ENCODE peak calls at places on chromosomes 2 and 18, in four cellular contexts. I is CD4-positive, alpha-beta T cell; D is foreskin fibroblast; M is endothelial cell. K is an unnamed sample.

GRCh38 chr2:226256709-226257401 is 542.8 kb downstream of the IRS1 start:
- DNase-seq in I (no peak), D (no peak), M (no peak), K (no peak)

GRCh38 chr2:171253900-171254447 is 93.3 kb upstream of the TLK1 start:
- DNase-seq in I (no peak), D (no peak), M (no peak), K (no peak)

GRCh38 chr2:33810046-33810835 is 211.1 kb upstream of the FAM98A start:
- DNase-seq in I (no peak), D (no peak), M (no peak), K (no peak)

GRCh38 chr18:45974088-45974536 is 7.0 kb upstream of the EPG5 start:
- DNase-seq in I (peak), D (peak), M (peak), K (peak)

GRCh38 chr2:166803314-166803986 is 84.8 kb upstream of the XIRP2 start:
- DNase-seq in I (no peak), D (no peak), M (no peak), K (no peak)

GRCh38 chr2:72293620-72294019 is 146.0 kb upstream of the CYP26B1 start:
- DNase-seq in I (no peak), D (peak), M (no peak), K (no peak)

GRCh38 chr18:8696749-8697211 is 8.6 kb upstream of the MTCL1 start:
- DNase-seq in I (peak), D (peak), M (peak), K (peak)

GRCh38 chr18:37341473-37342086 is 224.0 kb downstream of the CELF4 start:
- DNase-seq in I (no peak), D (no peak), M (no peak), K (no peak)

GRCh38 chr2:159755788-159756187 is 42.2 kb downstream of the CD302 start:
- DNase-seq in I (no peak), D (peak), M (no peak), K (no peak)

GRCh38 chr2:53827398-53828175 is 32.2 kb downstream of the GPR75 start:
- DNase-seq in I (no peak), D (no peak), M (no peak), K (no peak)

GRCh38 chr2:216070195-216070594 is 11.4 kb downstream of the PECR start:
- DNase-seq in I (no peak), D (no peak), M (no peak), K (no peak)

GRCh38 chr18:6406075-6406909 is 8.4 kb downstream of the L3MBTL4 start:
- DNase-seq in I (no peak), D (peak), M (no peak), K (no peak)

GRCh38 chr2:160227252-160227651 is 27.2 kb upstream of the ITGB6 start:
- DNase-seq in I (no peak), D (peak), M (no peak), K (no peak)

GRCh38 chr18:58235001-58235436 is 191.0 kb downstream of the NEDD4L start:
- DNase-seq in I (no peak), D (no peak), M (no peak), K (no peak)

GRCh38 chr2:179274749-179275148 is 10.1 kb upstream of the SESTD1 start:
- DNase-seq in I (no peak), D (no peak), M (no peak), K (no peak)

GRCh38 chr18:11366410-11366809 is 217.0 kb upstream of the PIEZO2 start:
- DNase-seq in I (no peak), D (peak), M (no peak), K (no peak)

GRCh38 chr18:52617931-52618330 is 277.9 kb downstream of the DCC start:
- DNase-seq in I (no peak), D (peak), M (no peak), K (no peak)

GRCh38 chr2:18991177-18992168 is 366.9 kb downstream of the OSR1 start:
- DNase-seq in I (no peak), D (peak), M (no peak), K (no peak)

GRCh38 chr2:10417551-10418335 is 30.4 kb downstream of the ODC1 start:
- DNase-seq in I (no peak), D (no peak), M (no peak), K (no peak)

GRCh38 chr2:46481541-46482193 is 2.3 kb downstream of the TMEM247 start:
- DNase-seq in I (no peak), D (peak), M (no peak), K (no peak)

GRCh38 chr18:14920976-14921375 is 173.0 kb downstream of the ANKRD30B start:
- DNase-seq in I (no peak), D (no peak), M (no peak), K (no peak)

GRCh38 chr2:52510432-52510831 is 1257.2 kb upstream of the CHAC2 start:
- DNase-seq in I (no peak), D (no peak), M (no peak), K (no peak)

GRCh38 chr18:60372598-60372997 is at the start of gene MC4R:
- DNase-seq in I (no peak), D (peak), M (no peak), K (no peak)

GRCh38 chr2:59041139-59041538 is 800.0 kb upstream of the FANCL start:
- DNase-seq in I (no peak), D (no peak), M (no peak), K (no peak)

GRCh38 chr2:226427538-226428307 is 371.9 kb downstream of the IRS1 start:
- DNase-seq in I (no peak), D (peak), M (no peak), K (no peak)

GRCh38 chr2:216287251-216287650 is 85.0 kb downstream of the MARCHF4 start:
- DNase-seq in I (no peak), D (no peak), M (no peak), K (no peak)

GRCh38 chr2:172375247-172375646 is 52.1 kb upstream of the ITGA6 start:
- DNase-seq in I (no peak), D (no peak), M (no peak), K (no peak)

GRCh38 chr2:172374318-172375240 is 52.8 kb upstream of the ITGA6 start:
- DNase-seq in I (no peak), D (no peak), M (no peak), K (no peak)

GRCh38 chr2:172372436-172372835 is 55.0 kb upstream of the ITGA6 start:
- DNase-seq in I (no peak), D (no peak), M (no peak), K (no peak)

GRCh38 chr2:172373076-172373475 is 54.3 kb upstream of the ITGA6 start:
- DNase-seq in I (no peak), D (no peak), M (no peak), K (no peak)

GRCh38 chr2:172373761-172374160 is 53.6 kb upstream of the ITGA6 start:
- DNase-seq in I (no peak), D (peak), M (no peak), K (no peak)
- TF ChIP-seq CTCF in I (no peak), D (no peak), M (no peak), K (no peak)

GRCh38 chr2:169452080-169452479 is 27.2 kb upstream of the BBS5 start:
- DNase-seq in I (no peak), D (peak), M (peak), K (no peak)
- TF ChIP-seq CTCF in I (no peak), D (peak), M (peak), K (no peak)

GRCh38 chr2:239365071-239365781 is 35.6 kb downstream of the HDAC4 start:
- DNase-seq in I (no peak), D (no peak), M (no peak), K (peak)
- TF ChIP-seq CTCF in I (no peak), D (no peak), M (no peak), K (no peak)

GRCh38 chr2:88843061-88843460 is 151.6 kb downstream of the RPIA start:
- DNase-seq in I (no peak), D (no peak), M (no peak), K (no peak)
- TF ChIP-seq CTCF in I (no peak), D (no peak), M (no peak), K (no peak)

DNA sequence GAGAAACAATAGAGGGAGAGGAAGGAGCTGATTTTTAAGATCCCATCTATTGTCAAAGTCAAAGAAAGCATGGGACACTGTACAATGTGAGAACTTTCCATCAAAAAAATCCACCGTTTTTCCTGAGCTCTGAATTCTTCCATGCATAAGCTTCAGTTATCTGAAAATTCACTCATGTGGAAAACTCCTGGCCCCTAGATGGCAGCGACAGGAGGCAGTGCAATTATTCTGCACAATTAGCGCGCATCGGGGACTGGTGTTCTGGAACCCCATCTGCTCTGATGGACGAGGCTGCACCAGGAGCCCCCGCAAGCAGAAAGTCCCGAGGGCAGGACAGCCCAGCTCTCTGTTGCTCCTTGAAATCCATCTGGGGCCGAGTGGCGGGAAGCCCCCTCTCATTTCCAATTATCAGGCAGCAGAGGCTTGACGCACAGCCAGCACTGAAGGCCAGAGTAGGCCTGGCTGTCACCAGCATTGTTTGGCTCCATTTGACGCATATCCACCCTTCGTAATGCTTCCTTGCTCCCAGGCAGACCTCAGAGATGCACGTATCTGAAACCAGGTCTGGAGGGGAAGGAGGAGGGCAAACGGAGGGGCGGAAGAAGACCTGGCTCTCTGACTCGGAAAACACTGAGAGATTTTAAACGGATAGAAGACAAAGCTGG is 70.0 kb downstream of the TNS1 start:
- DNase-seq in I (no peak), D (no peak), M (no peak), K (no peak)
- TF ChIP-seq CTCF in I (no peak), D (peak), M (no peak), K (no peak)

GRCh38 chr2:35790292-35790691 is 565.3 kb upstream of the CRIM1 start:
- DNase-seq in I (no peak), D (no peak), M (no peak), K (no peak)
- TF ChIP-seq CTCF in I (no peak), D (no peak), M (no peak), K (no peak)

GRCh38 chr2:67581751-67582150 is 184.6 kb downstream of the ETAA1 start:
- DNase-seq in I (no peak), D (no peak), M (no peak), K (no peak)
- TF ChIP-seq CTCF in I (no peak), D (peak), M (no peak), K (no peak)

GRCh38 chr2:86035883-86036789 is 69.5 kb downstream of the POLR1A start:
- DNase-seq in I (peak), D (peak), M (peak), K (peak)
- TF ChIP-seq CTCF in I (peak), D (peak), M (no peak), K (no peak)

DNA sequence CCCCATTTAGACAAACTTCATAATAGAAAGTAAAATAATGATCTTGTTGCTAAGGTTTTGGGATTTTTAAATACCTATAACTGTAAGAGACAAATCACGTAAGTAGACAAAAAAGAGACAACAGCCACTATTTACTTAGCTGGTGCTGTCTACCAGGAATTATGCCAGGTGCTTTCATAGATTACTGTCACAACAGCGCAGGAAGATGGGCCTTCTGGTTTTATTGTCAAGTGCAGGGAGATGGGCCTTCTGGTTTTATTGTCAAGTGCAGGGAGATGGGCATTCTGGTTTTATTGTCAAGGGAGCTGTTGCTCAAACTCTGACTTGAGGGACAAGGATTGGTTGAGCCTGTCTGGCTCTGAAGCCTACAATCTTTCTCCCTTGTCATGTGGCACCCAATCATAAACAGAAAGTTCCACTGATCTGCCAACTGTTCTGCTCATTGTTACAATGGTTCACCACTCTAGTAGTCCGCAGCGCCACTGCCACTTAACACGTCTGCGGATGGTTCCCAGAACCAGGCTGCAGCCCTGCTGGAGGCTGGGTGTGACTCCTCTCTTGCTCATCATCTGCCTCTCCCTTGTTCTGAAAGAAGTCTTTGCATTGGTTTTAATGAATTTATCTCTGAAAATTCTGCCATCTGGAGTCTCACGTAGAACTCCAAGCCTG is 95.1 kb downstream of the RNF144A start:
- DNase-seq in I (no peak), D (peak), M (no peak), K (no peak)
- TF ChIP-seq CTCF in I (no peak), D (no peak), M (no peak), K (no peak)